ENCODE peak calls at places on chromosomes 16 and 17, in ten cellular contexts. X, C, J, F, K, G, O, A, Z and H are unnamed samples.
A peak's percentile ranks its signal among the peaks of the same experiment; 100 is the strongest.

GRCh38 chr16:4664538-4665418 is 28.6 kb upstream of the NUDT16L1 start:
- DNase-seq in X (no peak), C (no peak), J (peak; percentile 73), F (peak; percentile 65), K (peak; percentile 88), G (peak; percentile 75), O (no peak), A (no peak), Z (peak; percentile 87), H (no peak)

GRCh38 chr17:78450696-78451344 is 72.4 kb downstream of the PGS1 start:
- DNase-seq in X (no peak), C (no peak), J (no peak), F (no peak), K (no peak), G (no peak), O (no peak), A (no peak), Z (no peak), H (no peak)

GRCh38 chr17:55527520-55528118 is 16.4 kb upstream of the SMIM36 start:
- DNase-seq in X (no peak), C (peak; percentile 71), J (no peak), F (peak; percentile 9), K (no peak), G (peak; percentile 39), O (peak; percentile 50), A (peak; percentile 8), Z (no peak), H (peak; percentile 4)

GRCh38 chr17:12953126-12953525 is 64.7 kb downstream of the ELAC2 start:
- DNase-seq in X (no peak), C (no peak), J (no peak), F (no peak), K (no peak), G (no peak), O (no peak), A (no peak), Z (no peak), H (no peak)

GRCh38 chr16:11051430-11052079 is 107.2 kb downstream of the CLEC16A start:
- DNase-seq in X (no peak), C (no peak), J (no peak), F (no peak), K (no peak), G (no peak), O (no peak), A (no peak), Z (peak; percentile 31), H (no peak)

GRCh38 chr16:85328665-85329058 is 216.4 kb upstream of the CIBAR2 start:
- DNase-seq in X (no peak), C (no peak), J (no peak), F (no peak), K (no peak), G (no peak), O (no peak), A (no peak), Z (no peak), H (no peak)

GRCh38 chr17:9363440-9364350 is 211.9 kb downstream of the STX8 start:
- DNase-seq in X (no peak), C (no peak), J (no peak), F (no peak), K (no peak), G (no peak), O (no peak), A (no peak), Z (no peak), H (peak; percentile 21)

GRCh38 chr17:17877548-17878358 is 41.0 kb upstream of the SREBF1 start:
- DNase-seq in X (peak; percentile 61), C (peak; percentile 98), J (peak; percentile 55), F (no peak), K (peak; percentile 89), G (no peak), O (no peak), A (peak; percentile 90), Z (peak; percentile 53), H (no peak)

GRCh38 chr16:69937465-69937951 is 13.6 kb upstream of the CLEC18A start:
- DNase-seq in X (no peak), C (no peak), J (no peak), F (no peak), K (no peak), G (peak; percentile 50), O (peak; percentile 60), A (no peak), Z (no peak), H (no peak)

GRCh38 chr16:79994413-79994812 is 393.9 kb upstream of the MAF start:
- DNase-seq in X (no peak), C (no peak), J (no peak), F (no peak), K (no peak), G (no peak), O (no peak), A (no peak), Z (no peak), H (no peak)

GRCh38 chr16:1090620-1091587 is 5.1 kb downstream of the C1QTNF8 start:
- DNase-seq in X (no peak), C (no peak), J (no peak), F (no peak), K (no peak), G (peak; percentile 60), O (no peak), A (peak; percentile 45), Z (no peak), H (no peak)

GRCh38 chr16:85871756-85872155 is 27.2 kb upstream of the IRF8 start:
- DNase-seq in X (no peak), C (no peak), J (no peak), F (no peak), K (no peak), G (no peak), O (no peak), A (no peak), Z (no peak), H (no peak)

GRCh38 chr16:10647264-10647720 is 47.4 kb downstream of the TEKT5 start:
- DNase-seq in X (no peak), C (no peak), J (no peak), F (no peak), K (no peak), G (no peak), O (no peak), A (no peak), Z (no peak), H (no peak)

GRCh38 chr17:34710226-34710625 is 130.8 kb downstream of the TMEM132E start:
- DNase-seq in X (no peak), C (no peak), J (no peak), F (no peak), K (no peak), G (no peak), O (no peak), A (no peak), Z (no peak), H (no peak)

GRCh38 chr17:79316805-79317204 is 242.2 kb downstream of the ENGASE start:
- DNase-seq in X (no peak), C (no peak), J (no peak), F (no peak), K (no peak), G (no peak), O (no peak), A (peak; percentile 14), Z (no peak), H (no peak)

GRCh38 chr17:74892974-74893911 is at the start of gene FADS6:
- DNase-seq in X (no peak), C (no peak), J (peak; percentile 34), F (no peak), K (no peak), G (no peak), O (no peak), A (peak; percentile 19), Z (peak; percentile 76), H (no peak)

GRCh38 chr17:80362428-80363119 is 52.4 kb upstream of the ENDOV start:
- DNase-seq in X (no peak), C (peak; percentile 26), J (no peak), F (no peak), K (no peak), G (no peak), O (no peak), A (peak; percentile 54), Z (no peak), H (no peak)

GRCh38 chr16:31063495-31063842 is 10.6 kb downstream of the ZNF668 start:
- DNase-seq in X (no peak), C (no peak), J (no peak), F (no peak), K (no peak), G (no peak), O (no peak), A (no peak), Z (no peak), H (no peak)

GRCh38 chr17:37676115-37676925 is 33.1 kb upstream of the DDX52 start:
- DNase-seq in X (no peak), C (no peak), J (peak; percentile 56), F (no peak), K (no peak), G (peak; percentile 94), O (no peak), A (no peak), Z (peak; percentile 56), H (no peak)
- TF ChIP-seq POLR2A in X (no peak), C (no peak), J (no peak), F (no peak), K (no peak), G (peak; percentile 15), O (no peak), A (no peak), Z (no peak), H (no peak)

GRCh38 chr17:35877345-35878029 is 2.7 kb downstream of the CCL5 start:
- DNase-seq in X (no peak), C (no peak), J (no peak), F (no peak), K (no peak), G (no peak), O (no peak), A (no peak), Z (no peak), H (no peak)

GRCh38 chr17:35878361-35878760 is 1.8 kb downstream of the CCL5 start:
- DNase-seq in X (no peak), C (no peak), J (no peak), F (no peak), K (no peak), G (no peak), O (no peak), A (no peak), Z (no peak), H (no peak)

GRCh38 chr17:35875439-35876139 is 4.6 kb downstream of the CCL5 start:
- DNase-seq in X (no peak), C (peak; percentile 22), J (no peak), F (no peak), K (no peak), G (peak; percentile 46), O (no peak), A (no peak), Z (peak; percentile 53), H (no peak)

GRCh38 chr17:35879748-35880654 is at the start of gene CCL5:
- DNase-seq in X (no peak), C (no peak), J (peak; percentile 28), F (peak; percentile 67), K (no peak), G (no peak), O (no peak), A (peak; percentile 8), Z (peak; percentile 72), H (no peak)
- TF ChIP-seq POLR2A in X (no peak), C (no peak), J (peak; percentile 52), F (peak; percentile 98), K (no peak), G (no peak), O (no peak), A (peak; percentile 40), Z (peak; percentile 52), H (no peak)

GRCh38 chr17:7844292-7845154 is 10.3 kb upstream of the TMEM88 start:
- DNase-seq in X (peak; percentile 91), C (peak; percentile 92), J (peak; percentile 94), F (peak; percentile 95), K (peak; percentile 92), G (peak; percentile 92), O (peak; percentile 95), A (peak; percentile 93), Z (peak; percentile 96), H (peak; percentile 91)
- TF ChIP-seq POLR2A in X (peak; percentile 57), C (peak; percentile 52), J (peak; percentile 75), F (peak; percentile 69), K (peak; percentile 94), G (peak; percentile 37), O (peak; percentile 40), A (peak; percentile 78), Z (peak; percentile 89), H (peak; percentile 35)

GRCh38 chr16:88380099-88380498 is 2.7 kb upstream of the ZNF469 start:
- DNase-seq in X (no peak), C (no peak), J (no peak), F (no peak), K (no peak), G (no peak), O (no peak), A (no peak), Z (no peak), H (no peak)
- TF ChIP-seq POLR2A in X (no peak), C (no peak), J (no peak), F (no peak), K (no peak), G (no peak), O (no peak), A (no peak), Z (no peak), H (no peak)